ENCODE peak calls at places on chromosome 20, in ten cellular contexts. K, E, Q, N, T, R, H, L, D and W are unnamed samples.

GRCh38 chr20:53413188-53413631 is 180.4 kb downstream of the ZNF217 start:
- DNase-seq in E (no peak), T (no peak), N (no peak), H (no peak), L (no peak), R (peak; percentile 86), K (no peak), Q (peak; percentile 70), D (peak; percentile 87), W (no peak)

GRCh38 chr20:31239139-31239538 is 18.3 kb upstream of the DEFB115 start:
- DNase-seq in L (no peak), Q (no peak), E (no peak), T (no peak), R (no peak), D (no peak), K (no peak), N (no peak), H (no peak), W (no peak)

GRCh38 chr20:51092238-51092822 is 69.4 kb upstream of the KCNG1 start:
- DNase-seq in E (no peak), D (no peak), T (no peak), L (no peak), K (peak; percentile 36), R (no peak), H (no peak), N (no peak), Q (no peak), W (no peak)

GRCh38 chr20:45291526-45291925 is 15.1 kb upstream of the RBPJL start:
- DNase-seq in N (no peak), K (no peak), H (no peak), D (no peak), L (no peak), R (no peak), Q (no peak), T (no peak), E (no peak), W (peak; percentile 55)

GRCh38 chr20:63520594-63520938 is at the start of gene PPDPF:
- DNase-seq in K (peak; percentile 67), N (peak; percentile 94), D (peak; percentile 96), Q (peak; percentile 92), H (peak; percentile 79), L (peak; percentile 79), T (peak; percentile 88), E (peak; percentile 78), R (peak; percentile 88), W (no peak)

GRCh38 chr20:57451759-57452661 is 60.8 kb downstream of the RBM38 start:
- DNase-seq in K (no peak), H (peak; percentile 50), R (no peak), Q (no peak), L (no peak), N (no peak), T (no peak), D (peak; percentile 84), E (no peak), W (peak; percentile 81)

GRCh38 chr20:13464702-13465101 is 174.0 kb downstream of the TASP1 start:
- DNase-seq in N (no peak), E (peak; percentile 15), H (no peak), R (no peak), Q (no peak), T (no peak), K (peak; percentile 27), L (no peak), D (no peak), W (no peak)

GRCh38 chr20:10716855-10717254 is 43.1 kb upstream of the JAG1 start:
- DNase-seq in N (no peak), D (no peak), T (no peak), L (no peak), Q (no peak), K (peak; percentile 58), E (no peak), H (no peak), R (no peak), W (no peak)

GRCh38 chr20:25233016-25233772 is 14.7 kb upstream of the PYGB start:
- DNase-seq in D (no peak), H (peak; percentile 59), Q (peak; percentile 86), R (no peak), T (peak; percentile 69), L (no peak), N (no peak), E (peak; percentile 81), K (peak; percentile 88), W (no peak)

GRCh38 chr20:50208085-50208491 is 17.5 kb downstream of the CEBPB start:
- DNase-seq in K (no peak), E (no peak), R (no peak), L (no peak), D (no peak), N (no peak), T (no peak), H (no peak), Q (no peak), W (no peak)

GRCh38 chr20:36893801-36894200 is 17.9 kb downstream of the TLDC2 start:
- DNase-seq in R (no peak), T (no peak), L (no peak), K (no peak), N (no peak), D (no peak), H (no peak), E (no peak), Q (no peak), W (peak; percentile 51)

GRCh38 chr20:1676650-1677049 is 19.1 kb upstream of the SIRPG start:
- DNase-seq in T (no peak), N (peak; percentile 34), K (no peak), H (no peak), D (no peak), Q (no peak), L (no peak), E (no peak), R (no peak), W (no peak)

GRCh38 chr20:13436530-13436929 is 202.2 kb downstream of the TASP1 start:
- DNase-seq in N (no peak), R (no peak), E (no peak), K (no peak), D (no peak), T (no peak), L (no peak), Q (no peak), H (no peak), W (no peak)

GRCh38 chr20:38000293-38000692 is 33.0 kb downstream of the TTI1 start:
- DNase-seq in T (no peak), E (no peak), H (no peak), Q (no peak), N (no peak), K (no peak), D (no peak), L (no peak), R (no peak), W (no peak)
- H3K36me3 ChIP-seq in T (peaks cover 97% of the 10 kb centered on the region), E (peaks cover 29% of the 10 kb centered on the region), H (no peaks in the 10 kb centered on the region), Q (peaks cover 98% of the 10 kb centered on the region), N (peaks cover 79% of the 10 kb centered on the region), K (peaks cover 15% of the 10 kb centered on the region), D (peaks cover 100% of the 10 kb centered on the region), L (peaks cover 52% of the 10 kb centered on the region), R (peaks cover 60% of the 10 kb centered on the region), W (peaks cover 86% of the 10 kb centered on the region)

GRCh38 chr20:43915209-43916072 is 789 bp downstream of the TOX2 start:
- DNase-seq in H (no peak), L (no peak), Q (no peak), R (peak; percentile 78), N (no peak), E (no peak), K (peak; percentile 53), T (no peak), D (no peak), W (peak; percentile 87)

GRCh38 chr20:43914697-43915208 is at the start of gene TOX2:
- DNase-seq in H (no peak), R (peak; percentile 62), T (peak; percentile 44), L (no peak), N (no peak), Q (no peak), D (peak; percentile 86), K (peak; percentile 56), E (no peak), W (peak; percentile 86)

GRCh38 chr20:43913291-43914025 is 1.2 kb upstream of the TOX2 start:
- DNase-seq in D (no peak), T (no peak), K (no peak), L (no peak), R (peak; percentile 38), Q (no peak), N (no peak), H (no peak), E (no peak), W (no peak)

GRCh38 chr20:43916073-43916874 is 1.6 kb downstream of the TOX2 start:
- DNase-seq in Q (no peak), D (no peak), H (no peak), K (peak; percentile 44), R (no peak), E (no peak), L (no peak), T (no peak), N (no peak), W (no peak)

DNA sequence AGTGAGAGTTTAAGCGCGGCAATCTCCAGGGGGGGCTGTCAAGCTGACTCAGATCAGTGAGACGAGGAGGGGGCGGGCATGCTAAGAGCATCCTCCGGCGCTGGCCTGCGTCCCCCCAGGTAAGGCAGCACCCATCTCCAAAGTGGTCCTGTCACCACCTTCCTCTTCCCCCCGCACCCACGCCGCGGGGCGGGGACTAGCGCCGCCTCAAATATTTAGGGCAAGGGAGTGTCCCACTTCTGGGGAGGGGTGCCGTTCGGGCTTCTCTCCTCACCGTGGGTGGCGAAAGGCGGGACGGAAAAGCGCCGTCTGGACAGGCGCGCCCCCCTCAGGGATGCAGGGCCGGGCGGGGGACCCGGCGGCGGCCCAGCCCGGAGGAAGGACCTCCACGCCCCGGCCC is 366 bp upstream of the TOX2 start:
- DNase-seq in H (no peak), K (no peak), R (no peak), E (no peak), T (no peak), D (no peak), N (no peak), L (no peak), Q (no peak), W (no peak)
- H3K4me3 ChIP-seq in H (peak overlapping the region; percentile 48), K (peak overlapping the region; percentile 48), R (peak overlapping the region; percentile 48), E (peak overlapping the region; percentile 39), T (peak overlapping the region; percentile 64), D (peak overlapping the region; percentile 17), N (peak overlapping the region; percentile 63), L (no peak overlapping the region), Q (peak overlapping the region; percentile 43), W (peak overlapping the region; percentile 80)

GRCh38 chr20:35398660-35399144 is 13.1 kb downstream of the UQCC1 start:
- DNase-seq in N (no peak), D (no peak), R (no peak), K (peak; percentile 52), Q (no peak), T (no peak), H (no peak), L (no peak), E (no peak), W (no peak)

GRCh38 chr20:35394271-35394670 is 17.5 kb downstream of the UQCC1 start:
- DNase-seq in K (peak; percentile 50), E (no peak), D (no peak), L (no peak), T (no peak), H (no peak), R (no peak), N (no peak), Q (no peak), W (no peak)

GRCh38 chr20:35395728-35396127 is 16.0 kb downstream of the UQCC1 start:
- DNase-seq in L (peak; percentile 66), Q (no peak), R (no peak), T (no peak), E (no peak), D (no peak), H (no peak), N (no peak), K (peak; percentile 94), W (no peak)
- TF ChIP-seq CTCF in L (no peak), Q (no peak), R (no peak), T (no peak), E (no peak), D (no peak), H (no peak), N (no peak), K (no peak), W (no peak)

GRCh38 chr20:18511566-18511965 is 3.8 kb downstream of the SEC23B start:
- DNase-seq in D (no peak), N (no peak), T (no peak), E (no peak), H (no peak), L (no peak), R (no peak), K (no peak), Q (no peak), W (no peak)
- H3K36me3 ChIP-seq in D (peaks cover 72% of the 10 kb centered on the region), N (peaks cover 32% of the 10 kb centered on the region), T (peaks cover 68% of the 10 kb centered on the region), E (peaks cover 35% of the 10 kb centered on the region), H (no peaks in the 10 kb centered on the region), L (peaks cover 10% of the 10 kb centered on the region), R (peaks cover 20% of the 10 kb centered on the region), K (peaks cover 5% of the 10 kb centered on the region), Q (peaks cover 65% of the 10 kb centered on the region), W (peaks cover 77% of the 10 kb centered on the region)